ENCODE peak calls at places on chromosome 11, in five cellular contexts. J is transverse colon, S is fibroblast of the aortic adventitia, M is NB4, A is brain microvascular endothelial cell. C is an unnamed sample.

GRCh38 chr11:73521621-73522020 is 76.3 kb downstream of the FAM168A start:
- DNase-seq in J (no peak), S (peak), M (peak), A (peak), C (no peak)

GRCh38 chr11:83249972-83250593 is 36.1 kb downstream of the CCDC90B start:
- DNase-seq in J (no peak), S (peak), M (peak), A (peak), C (no peak)

GRCh38 chr11:43784866-43785265 is 95.8 kb upstream of the ALKBH3 start:
- DNase-seq in J (no peak), S (no peak), M (no peak), A (no peak), C (peak)

GRCh38 chr11:31819533-31820437 is 8.7 kb upstream of the PAX6 start:
- DNase-seq in J (no peak), S (no peak), M (no peak), A (no peak), C (no peak)

GRCh38 chr11:69918938-69919650 is 99.9 kb upstream of the FGF3 start:
- DNase-seq in J (peak), S (peak), M (peak), A (peak), C (no peak)

GRCh38 chr11:10325398-10326079 is 20.7 kb downstream of the ADM start:
- DNase-seq in J (no peak), S (peak), M (no peak), A (peak), C (no peak)

GRCh38 chr11:26613759-26614158 is 41.7 kb upstream of the MUC15 start:
- DNase-seq in J (no peak), S (no peak), M (no peak), A (no peak), C (no peak)

GRCh38 chr11:132588366-132588765 is 943.9 kb downstream of the OPCML start:
- DNase-seq in J (no peak), S (no peak), M (no peak), A (no peak), C (peak)

GRCh38 chr11:56642339-56642738 is at the start of gene OR5AP2:
- DNase-seq in J (no peak), S (no peak), M (no peak), A (no peak), C (no peak)

GRCh38 chr11:133955091-133955846 is 1.5 kb downstream of the IGSF9B start:
- DNase-seq in J (peak), S (no peak), M (no peak), A (no peak), C (no peak)

GRCh38 chr11:131811380-131811779 is 441.0 kb downstream of the NTM start:
- DNase-seq in J (no peak), S (no peak), M (no peak), A (no peak), C (no peak)

GRCh38 chr11:66082936-66083698 is 13.0 kb downstream of the PACS1 start:
- DNase-seq in J (no peak), S (peak), M (no peak), A (no peak), C (no peak)

GRCh38 chr11:126354631-126355323 is 709 bp upstream of the ST3GAL4 start:
- DNase-seq in J (no peak), S (no peak), M (peak), A (no peak), C (no peak)

GRCh38 chr11:65613091-65613928 is 711 bp downstream of the MAP3K11 start:
- DNase-seq in J (no peak), S (no peak), M (no peak), A (no peak), C (no peak)

GRCh38 chr11:126132319-126132718 is 69.7 kb upstream of the CDON start:
- DNase-seq in J (no peak), S (peak), M (no peak), A (no peak), C (no peak)

GRCh38 chr11:68370211-68371111 is 58.1 kb downstream of the LRP5 start:
- DNase-seq in J (peak), S (peak), M (no peak), A (peak), C (no peak)

GRCh38 chr11:95140397-95141030 is 50.9 kb downstream of the ENDOD1 start:
- DNase-seq in J (no peak), S (peak), M (no peak), A (peak), C (no peak)

GRCh38 chr11:114819028-114819427 is 140.7 kb downstream of the NXPE2 start:
- DNase-seq in J (no peak), S (no peak), M (peak), A (no peak), C (no peak)

GRCh38 chr11:42311944-42312343 is 852.5 kb upstream of the LRRC4C start:
- DNase-seq in J (no peak), S (no peak), M (no peak), A (no peak), C (no peak)

GRCh38 chr11:85822814-85823213 is 11.9 kb upstream of the SYTL2 start:
- DNase-seq in J (no peak), S (peak), M (no peak), A (peak), C (no peak)

GRCh38 chr11:65777821-65778361 is 2.9 kb downstream of the AP5B1 start:
- DNase-seq in J (no peak), S (no peak), M (no peak), A (no peak), C (no peak)

GRCh38 chr11:98227266-98227665 is 793.5 kb upstream of the CNTN5 start:
- DNase-seq in J (no peak), S (no peak), M (no peak), A (no peak), C (no peak)

GRCh38 chr11:45146072-45147016 is at the start of gene PRDM11:
- DNase-seq in J (peak), S (peak), M (peak), A (peak), C (no peak)

GRCh38 chr11:2526808-2527381 is 82.1 kb downstream of the KCNQ1 start:
- DNase-seq in J (peak), S (no peak), M (peak), A (no peak), C (no peak)

GRCh38 chr11:2527621-2528291 is 82.9 kb downstream of the KCNQ1 start:
- DNase-seq in J (peak), S (no peak), M (no peak), A (no peak), C (no peak)

GRCh38 chr11:2524446-2525165 is 79.8 kb downstream of the KCNQ1 start:
- DNase-seq in J (peak), S (no peak), M (no peak), A (no peak), C (no peak)

GRCh38 chr11:2525166-2525861 is 80.5 kb downstream of the KCNQ1 start:
- DNase-seq in J (peak), S (no peak), M (no peak), A (no peak), C (no peak)

GRCh38 chr11:2525941-2526807 is 81.4 kb downstream of the KCNQ1 start:
- DNase-seq in J (peak), S (no peak), M (no peak), A (no peak), C (no peak)
- TF ChIP-seq CTCF in J (no peak), S (no peak), M (no peak), A (no peak), C (no peak)

GRCh38 chr11:120326228-120326627 is 1.1 kb downstream of the TLCD5 start:
- DNase-seq in J (no peak), S (peak), M (no peak), A (peak), C (no peak)
- H3K4me3 ChIP-seq in J (no peak), S (peak), M (no peak), A (peak), C (peak)

DNA sequence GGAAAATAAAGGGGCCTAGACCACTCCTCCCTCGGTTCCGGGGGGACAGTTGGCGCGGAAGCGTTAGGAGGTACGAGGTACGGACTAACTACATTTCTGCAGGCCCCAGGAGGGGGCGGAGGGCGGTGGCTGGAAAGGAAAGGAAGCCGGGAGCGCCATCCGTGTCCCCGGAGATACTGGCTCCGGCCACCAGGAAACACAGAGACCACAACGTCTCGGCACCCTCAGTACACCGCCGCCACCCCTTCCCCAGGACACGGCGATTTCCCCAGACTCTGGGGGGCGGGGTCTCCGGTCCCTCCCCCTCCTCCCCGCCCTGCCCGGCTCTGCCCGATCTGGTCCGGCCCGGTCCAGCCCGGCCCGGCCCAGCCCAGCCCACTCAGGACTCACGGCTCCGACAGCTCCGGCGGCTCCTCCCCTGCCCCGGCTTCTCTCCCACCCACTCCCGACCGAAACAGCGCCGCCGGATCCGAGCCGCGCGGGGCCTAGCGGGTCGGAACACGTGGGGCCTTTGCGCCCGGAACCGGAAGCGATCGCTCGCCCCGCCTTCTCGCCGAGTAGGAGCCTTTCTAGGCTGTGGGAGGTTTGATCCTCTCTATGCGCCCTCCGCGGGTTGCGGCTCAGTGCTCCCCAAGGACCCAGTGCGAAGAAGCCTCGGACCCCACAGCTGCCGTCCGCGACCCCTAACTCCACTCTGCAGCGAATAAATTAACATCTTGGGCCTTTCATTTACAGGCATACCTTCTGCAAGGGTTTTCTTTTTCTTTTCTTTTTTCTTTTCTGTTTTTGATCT is at the start of gene ZNF202:
- DNase-seq in J (peak), S (peak), M (peak), A (peak), C (peak)
- TF ChIP-seq CTCF in J (peak), S (peak), M (no peak), A (peak), C (peak)

DNA sequence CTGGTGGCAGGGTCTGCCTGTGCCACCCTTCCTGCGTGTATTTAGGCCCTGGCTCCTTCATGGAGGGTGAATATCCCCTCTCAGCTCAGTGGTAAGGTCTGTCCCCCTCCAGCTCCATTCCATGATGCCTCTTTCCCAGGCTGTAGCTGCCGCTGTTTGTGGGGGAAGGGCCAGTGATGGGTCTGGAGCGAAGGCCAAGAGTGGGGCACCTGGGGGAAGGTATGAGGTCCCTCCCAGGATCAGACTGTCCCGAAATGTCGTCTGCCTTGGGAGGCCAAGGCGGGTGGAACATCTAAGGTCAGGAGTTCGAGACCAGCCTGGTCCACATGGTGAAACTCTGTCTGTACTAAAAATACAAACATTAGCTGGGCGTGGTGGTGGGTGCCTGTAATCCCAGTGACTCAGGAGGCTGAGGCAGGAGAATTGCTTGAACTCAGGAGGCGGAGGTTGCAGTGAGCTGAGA is 1.1 kb downstream of the CD151 start:
- DNase-seq in J (peak), S (peak), M (no peak), A (peak), C (no peak)
- H3K4me3 ChIP-seq in J (peak), S (peak), M (peak), A (peak), C (peak)

DNA sequence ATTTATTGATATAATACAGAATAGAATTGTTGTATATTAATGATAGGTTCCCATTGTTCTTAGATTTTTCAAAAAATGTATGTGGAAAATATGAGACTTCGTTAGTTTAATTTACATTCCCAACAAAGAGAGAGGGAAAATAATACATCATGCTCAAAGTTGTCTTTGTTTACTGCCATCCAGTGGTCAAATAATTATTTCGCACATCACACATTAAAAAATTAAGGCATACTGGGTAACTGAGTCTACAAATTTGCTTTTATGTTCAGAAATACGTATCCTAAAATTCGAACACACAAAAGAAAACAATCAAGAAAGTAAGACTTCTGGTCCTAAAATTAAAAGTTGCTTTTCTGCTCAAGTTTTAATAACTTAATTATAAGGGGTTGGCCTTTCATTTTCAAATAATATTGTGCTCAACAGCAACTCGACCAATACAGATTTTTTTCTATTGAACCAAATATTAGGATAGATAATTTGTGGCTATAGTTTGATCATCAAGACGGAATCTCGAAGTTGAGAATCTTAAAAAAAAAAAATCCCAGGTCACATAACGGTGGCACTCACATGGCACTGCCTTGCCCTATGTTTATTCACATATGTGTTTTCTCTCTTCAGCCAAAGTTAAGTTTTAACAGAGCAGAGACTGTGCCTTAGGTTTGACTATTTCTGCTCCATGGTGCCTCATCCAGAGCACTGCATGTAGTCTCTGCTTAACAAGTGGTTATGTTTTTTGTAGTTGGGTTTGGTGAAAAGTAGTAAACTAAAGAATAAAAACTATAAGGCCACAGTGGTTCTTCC is 12.3 kb downstream of the PDGFD start:
- DNase-seq in J (no peak), S (peak), M (peak), A (no peak), C (no peak)
- TF ChIP-seq CTCF in J (peak), S (peak), M (no peak), A (peak), C (peak)

GRCh38 chr11:48014917-48015316 is 34.6 kb downstream of the PTPRJ start:
- DNase-seq in J (no peak), S (no peak), M (no peak), A (no peak), C (no peak)
- H3K4me3 ChIP-seq in J (no peak), S (no peak), M (no peak), A (no peak), C (no peak)

GRCh38 chr11:76253416-76253815 is 47.1 kb upstream of the WNT11 start:
- DNase-seq in J (no peak), S (no peak), M (no peak), A (no peak), C (no peak)

GRCh38 chr11:76257040-76257730 is 50.9 kb upstream of the WNT11 start:
- DNase-seq in J (no peak), S (no peak), M (no peak), A (no peak), C (no peak)

GRCh38 chr11:76259299-76259908 is 53.1 kb upstream of the WNT11 start:
- DNase-seq in J (no peak), S (no peak), M (no peak), A (no peak), C (no peak)

GRCh38 chr11:76252625-76253024 is 46.3 kb upstream of the WNT11 start:
- DNase-seq in J (no peak), S (no peak), M (no peak), A (no peak), C (no peak)

DNA sequence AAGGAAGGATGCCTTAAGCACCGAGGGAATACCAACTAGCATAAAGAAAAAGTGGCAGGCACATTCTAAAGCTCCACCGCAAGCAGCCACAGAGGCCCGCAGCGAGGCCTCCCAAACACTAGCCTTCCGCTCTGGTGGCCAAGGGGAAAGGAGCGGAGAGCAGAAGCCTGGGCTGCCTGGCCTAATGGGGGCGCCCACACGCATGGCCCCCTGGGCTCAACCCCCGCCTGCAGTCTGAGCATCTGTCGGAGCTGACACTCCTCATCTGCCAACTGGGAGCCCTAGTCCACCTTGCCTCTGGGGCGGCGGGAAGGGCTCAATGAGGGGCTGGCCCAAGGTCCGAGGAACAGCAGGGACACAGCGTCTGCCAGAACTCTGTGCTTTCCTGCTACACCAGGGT is 50.1 kb upstream of the WNT11 start:
- DNase-seq in J (no peak), S (no peak), M (no peak), A (no peak), C (no peak)
- TF ChIP-seq CTCF in J (no peak), S (no peak), M (no peak), A (no peak), C (no peak)

DNA sequence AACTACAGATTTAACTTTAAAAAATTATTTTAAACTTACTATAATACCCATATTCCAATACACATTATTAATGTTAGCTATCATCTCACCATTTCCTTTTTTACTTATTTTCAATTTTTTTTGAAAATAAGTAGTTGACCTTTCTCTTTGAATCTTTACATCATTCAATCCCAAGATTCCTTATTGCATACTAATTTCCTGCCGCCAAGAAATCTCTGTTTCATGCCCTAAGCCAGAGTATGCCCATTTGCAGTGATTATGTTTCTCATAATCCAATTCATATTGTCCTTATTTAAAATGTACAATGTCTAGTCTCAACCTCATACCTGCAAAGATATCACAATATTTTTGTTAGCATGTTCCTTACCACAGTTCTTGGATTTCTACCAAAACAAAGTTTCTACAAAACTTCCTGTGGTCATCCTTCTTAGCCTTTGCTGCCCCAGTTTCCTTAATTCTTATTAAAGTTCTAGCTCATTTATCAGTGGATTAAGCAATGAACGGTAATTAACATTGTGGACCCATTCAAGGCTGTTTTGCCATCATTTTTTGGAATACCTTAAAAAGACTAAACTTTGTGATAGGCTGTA is 75.3 kb downstream of the CD44 start:
- DNase-seq in J (no peak), S (no peak), M (no peak), A (no peak), C (no peak)
- H3K4me3 ChIP-seq in J (no peak), S (no peak), M (no peak), A (no peak), C (no peak)

GRCh38 chr11:11659567-11660341 is 37.9 kb upstream of the GALNT18 start:
- DNase-seq in J (no peak), S (no peak), M (peak), A (no peak), C (no peak)
- TF ChIP-seq CTCF in J (no peak), S (no peak), M (no peak), A (peak), C (no peak)

GRCh38 chr11:62553839-62554361 is 7.3 kb upstream of the AHNAK start:
- DNase-seq in J (peak), S (peak), M (no peak), A (peak), C (peak)

GRCh38 chr11:62556102-62556871 is 9.7 kb upstream of the AHNAK start:
- DNase-seq in J (peak), S (peak), M (peak), A (peak), C (peak)

GRCh38 chr11:62554377-62554776 is 7.8 kb upstream of the AHNAK start:
- DNase-seq in J (no peak), S (no peak), M (no peak), A (no peak), C (no peak)

GRCh38 chr11:62556872-62557631 is 10.4 kb upstream of the AHNAK start:
- DNase-seq in J (peak), S (peak), M (peak), A (no peak), C (no peak)

DNA sequence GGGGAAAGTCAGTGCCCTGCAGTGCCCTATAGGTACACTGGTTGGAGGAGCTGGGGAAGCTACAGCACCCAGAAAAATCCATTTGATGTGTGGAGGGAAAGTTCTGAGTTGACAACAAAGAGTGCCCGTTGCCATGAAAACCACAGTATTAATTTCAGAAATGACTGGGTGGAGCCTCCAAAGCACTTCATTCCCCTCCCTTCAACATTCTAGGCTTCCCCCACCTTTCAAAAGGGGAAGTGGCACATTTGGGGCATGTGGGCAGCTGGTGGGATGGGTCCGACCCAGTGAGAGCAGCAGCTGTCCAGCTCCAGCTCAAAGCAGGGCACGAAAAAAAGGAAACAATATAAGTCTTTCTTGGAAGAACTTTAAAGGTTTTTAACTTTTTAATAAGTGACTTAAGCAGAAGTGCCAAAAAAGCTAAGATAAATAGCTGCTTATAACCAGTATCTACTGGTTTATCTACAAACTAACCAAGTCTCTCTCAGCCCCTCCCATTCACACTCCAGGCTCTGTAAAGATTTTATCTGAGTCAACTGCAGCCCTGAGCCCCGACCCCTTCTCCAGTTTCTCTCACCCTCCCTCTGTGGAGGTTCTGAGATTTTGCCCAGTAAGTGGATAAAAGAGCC is 9.0 kb upstream of the AHNAK start:
- DNase-seq in J (peak), S (peak), M (peak), A (no peak), C (no peak)
- H3K4me3 ChIP-seq in J (no peak), S (peak), M (peak), A (no peak), C (peak)

C was measured in AG04449.